ENCODE peak calls at places on chromosomes 11 and 22, in four cellular contexts. F, K, B and L are unnamed samples.

GRCh38 chr11:99925968-99926367 is 761.1 kb upstream of the ARHGAP42 start:
- DNase-seq in F (no peak), K (no peak), B (no peak), L (no peak)

GRCh38 chr11:45860764-45861510 is 13.7 kb downstream of the CRY2 start:
- DNase-seq in F (no peak), K (no peak), B (no peak), L (no peak)

GRCh38 chr11:22432331-22433065 is 94.3 kb downstream of the SLC17A6 start:
- DNase-seq in F (peak; percentile 62), K (no peak), B (no peak), L (no peak)

GRCh38 chr11:113189909-113190667 is 124.3 kb upstream of the TTC12 start:
- DNase-seq in F (peak; percentile 82), K (no peak), B (no peak), L (no peak)

GRCh38 chr11:60831501-60832079 is 10.3 kb upstream of the CCDC86 start:
- DNase-seq in F (no peak), K (no peak), B (no peak), L (no peak)

GRCh38 chr11:44875056-44875455 is 75.6 kb downstream of the TP53I11 start:
- DNase-seq in F (no peak), K (no peak), B (no peak), L (no peak)

GRCh38 chr11:81596709-81597108 is 1137.0 kb downstream of the FAM181B start:
- DNase-seq in F (no peak), K (no peak), B (no peak), L (no peak)

GRCh38 chr22:26785942-26786341 is 128.6 kb downstream of the MIAT start:
- DNase-seq in F (no peak), K (no peak), B (no peak), L (no peak)

GRCh38 chr22:39967996-39968968 is 8.1 kb downstream of the TMA7B start:
- DNase-seq in F (no peak), K (no peak), B (no peak), L (peak; percentile 69)

GRCh38 chr22:48743601-48744282 is 1083.9 kb downstream of the BRD1 start:
- DNase-seq in F (no peak), K (no peak), B (peak; percentile 18), L (peak; percentile 54)

GRCh38 chr11:67504023-67504949 is 877 bp downstream of the PITPNM1 start:
- DNase-seq in F (no peak), K (peak; percentile 37), B (no peak), L (no peak)

GRCh38 chr11:62844154-62844553 is 4.8 kb upstream of the WDR74 start:
- DNase-seq in F (no peak), K (no peak), B (no peak), L (no peak)

GRCh38 chr11:117183724-117184349 is 5.3 kb downstream of the SIDT2 start:
- DNase-seq in F (no peak), K (no peak), B (peak; percentile 73), L (peak; percentile 47)

GRCh38 chr11:19076744-19077589 is 16.4 kb upstream of the MRGPRX2 start:
- DNase-seq in F (no peak), K (peak; percentile 68), B (peak; percentile 70), L (no peak)

GRCh38 chr11:279040-279965 is 1.1 kb downstream of the NLRP6 start:
- DNase-seq in F (no peak), K (no peak), B (no peak), L (peak; percentile 58)

GRCh38 chr11:94028436-94028835 is 7.3 kb downstream of the HEPHL1 start:
- DNase-seq in F (no peak), K (no peak), B (no peak), L (no peak)

GRCh38 chr11:61691378-61692156 is 11.4 kb downstream of the DAGLA start:
- DNase-seq in F (no peak), K (no peak), B (no peak), L (no peak)

GRCh38 chr11:12110714-12111481 is 508 bp downstream of the MICAL2 start:
- DNase-seq in F (no peak), K (peak; percentile 44), B (no peak), L (peak; percentile 76)

GRCh38 chr11:8959546-8960166 is 4.6 kb downstream of the TMEM9B start:
- DNase-seq in F (no peak), K (peak; percentile 15), B (no peak), L (no peak)

GRCh38 chr11:12137938-12138731 is 27.7 kb downstream of the MICAL2 start:
- DNase-seq in F (no peak), K (peak; percentile 12), B (no peak), L (peak; percentile 65)

GRCh38 chr22:26798433-26799065 is 141.2 kb downstream of the MIAT start:
- DNase-seq in F (no peak), K (peak; percentile 54), B (no peak), L (no peak)

GRCh38 chr11:121762820-121763219 is 310.1 kb upstream of the SORL1-AS1 start:
- DNase-seq in F (peak; percentile 58), K (no peak), B (no peak), L (no peak)

GRCh38 chr11:126591966-126592489 is 236.5 kb downstream of the ST3GAL4 start:
- DNase-seq in F (no peak), K (no peak), B (no peak), L (no peak)

GRCh38 chr22:44129614-44129976 is 51.1 kb upstream of the PARVG start:
- DNase-seq in F (peak; percentile 18), K (no peak), B (no peak), L (peak; percentile 19)

GRCh38 chr22:49657275-49657973 is 170.2 kb downstream of the BRD1 start:
- DNase-seq in F (peak; percentile 81), K (peak; percentile 68), B (peak; percentile 48), L (peak; percentile 81)

GRCh38 chr11:126310229-126310991 is 6.5 kb downstream of the DCPS start:
- DNase-seq in F (peak; percentile 84), K (peak; percentile 79), B (peak; percentile 74), L (peak; percentile 86)

GRCh38 chr22:22929381-22930221 is 42.0 kb downstream of the IGLL5 start:
- DNase-seq in F (no peak), K (no peak), B (no peak), L (no peak)

GRCh38 chr11:6734616-6735015 is 37.2 kb downstream of the OR2AG2 start:
- DNase-seq in F (no peak), K (no peak), B (no peak), L (no peak)

GRCh38 chr11:96335389-96335788 is 7.6 kb downstream of the MAML2 start:
- DNase-seq in F (no peak), K (no peak), B (no peak), L (no peak)

GRCh38 chr11:132137981-132138313 is 767.5 kb downstream of the NTM start:
- DNase-seq in F (no peak), K (no peak), B (no peak), L (no peak)

GRCh38 chr11:94623120-94623735 is 56.1 kb downstream of the PIWIL4 start:
- DNase-seq in F (no peak), K (peak; percentile 22), B (peak; percentile 35), L (no peak)

GRCh38 chr22:47837703-47838102 is 1075.3 kb downstream of the TBC1D22A start:
- DNase-seq in F (no peak), K (no peak), B (no peak), L (no peak)

GRCh38 chr11:73157141-73158010 is 15.3 kb upstream of the FCHSD2 start:
- DNase-seq in F (no peak), K (peak; percentile 35), B (no peak), L (peak; percentile 62)

DNA sequence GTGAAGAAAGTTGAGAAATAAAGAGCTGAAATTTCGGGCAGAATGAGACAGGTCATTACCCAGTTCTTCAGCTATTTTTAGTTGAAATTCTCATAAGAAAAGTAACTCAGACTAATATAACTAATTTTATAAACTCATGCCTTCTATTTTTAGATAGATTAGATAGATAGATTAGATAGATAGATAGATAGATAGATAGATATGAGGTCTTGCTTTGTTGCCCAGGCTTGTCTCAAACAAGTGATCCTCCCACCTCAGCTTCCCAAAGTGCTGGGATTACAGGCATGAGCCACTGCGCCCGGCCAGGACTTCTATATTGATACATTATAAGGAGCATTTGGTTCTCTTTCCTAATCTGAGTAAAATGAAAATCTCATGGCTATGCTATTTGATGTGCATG is 26.9 kb upstream of the OR8G1 start:
- DNase-seq in F (no peak), K (no peak), B (no peak), L (no peak)
- TF ChIP-seq POLR2AphosphoS5 in F (no peak), K (no peak), B (no peak), L (no peak)

GRCh38 chr11:1392561-1392960 is 2.8 kb downstream of the BRSK2 start:
- DNase-seq in F (no peak), K (no peak), B (no peak), L (no peak)

GRCh38 chr11:1394936-1395772 is 5.4 kb downstream of the BRSK2 start:
- DNase-seq in F (no peak), K (no peak), B (no peak), L (no peak)

GRCh38 chr11:1392111-1392510 is 2.4 kb downstream of the BRSK2 start:
- DNase-seq in F (no peak), K (no peak), B (no peak), L (no peak)

GRCh38 chr11:1391165-1392010 is 1.7 kb downstream of the BRSK2 start:
- DNase-seq in F (no peak), K (no peak), B (no peak), L (no peak)

DNA sequence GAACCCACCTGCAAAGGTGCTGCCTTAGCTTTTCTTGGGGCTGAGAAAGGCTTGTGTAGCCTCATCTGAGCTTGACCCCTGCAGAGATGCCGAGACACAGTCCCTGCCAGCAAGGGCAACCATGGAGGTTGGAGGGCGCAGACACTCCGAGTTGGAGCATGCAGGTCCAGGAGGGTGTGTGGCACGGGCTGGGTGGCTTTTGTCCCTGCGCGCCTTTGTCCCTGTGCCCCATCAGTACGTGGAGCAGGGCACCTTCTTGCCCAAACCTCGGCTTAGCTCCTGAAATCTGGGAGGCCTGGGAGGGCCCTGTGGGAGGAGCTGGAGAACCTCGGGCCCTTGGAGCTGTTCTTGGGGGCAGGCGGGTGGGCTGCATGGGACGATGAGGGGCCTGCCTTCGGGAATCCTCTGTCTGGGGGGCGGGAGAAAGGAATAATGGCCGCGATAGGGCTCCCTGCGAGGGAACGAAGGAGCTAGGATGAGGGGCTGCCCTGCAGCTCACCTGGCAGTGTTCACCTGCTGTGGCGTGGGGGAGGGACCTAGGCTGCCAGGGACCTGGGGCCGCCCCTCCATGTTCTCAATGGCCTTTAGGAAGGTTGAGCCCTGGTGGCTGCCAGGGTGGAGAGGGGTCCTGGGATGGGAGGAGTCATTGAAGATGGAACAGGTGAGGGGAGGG is 3.4 kb downstream of the BRSK2 start:
- DNase-seq in F (no peak), K (no peak), B (no peak), L (no peak)
- H3K4me1 ChIP-seq in F (peaks cover 16% of the 10 kb centered on the region), K (peaks cover 8% of the 10 kb centered on the region), B (peaks cover 22% of the 10 kb centered on the region), L (no peaks in the 10 kb centered on the region)

DNA sequence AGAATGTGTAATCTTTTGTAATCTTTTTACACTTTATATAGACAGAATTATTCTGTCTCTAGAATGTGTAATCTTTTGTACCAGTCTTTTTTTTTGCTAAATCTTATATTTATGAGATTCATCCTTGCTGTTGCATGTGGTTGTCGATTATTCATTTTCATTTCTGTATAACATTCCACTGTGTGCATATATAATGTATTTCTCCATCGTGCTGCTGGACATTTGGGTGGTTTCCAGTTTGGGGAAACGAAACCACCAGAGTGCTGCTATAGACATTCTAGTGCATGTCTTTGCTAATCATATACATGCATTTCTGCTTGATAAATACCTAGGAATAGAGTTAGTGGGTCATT is 146.5 kb downstream of the GRIK4 start:
- DNase-seq in F (no peak), K (no peak), B (no peak), L (no peak)
- TF ChIP-seq EP300 in F (no peak), K (no peak), B (no peak), L (no peak)

DNA sequence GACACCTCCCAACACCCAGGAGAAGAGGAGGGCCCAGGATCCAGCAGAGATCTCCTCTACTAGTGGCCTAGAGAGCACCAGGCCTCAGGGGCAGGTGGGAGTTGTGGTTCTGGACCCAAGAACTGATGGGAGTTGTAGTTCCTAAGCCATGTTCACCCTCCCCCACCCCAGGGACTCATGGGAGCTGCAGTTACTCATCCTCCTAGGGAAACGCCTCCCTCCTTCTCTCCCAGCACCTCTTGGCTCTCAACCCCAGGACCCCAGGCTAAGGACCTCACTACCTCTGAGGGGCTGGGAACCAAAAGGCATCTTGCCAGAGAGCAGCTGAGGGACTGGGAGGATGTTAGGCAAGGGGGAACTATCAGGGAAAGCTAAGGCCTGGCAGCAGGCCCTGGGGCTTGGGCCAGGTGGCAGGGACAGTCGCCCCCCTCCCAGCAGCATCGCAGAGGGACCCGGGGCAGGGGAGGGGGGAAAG is 28.8 kb downstream of the SLC22A12 start:
- DNase-seq in F (no peak), K (peak; percentile 23), B (no peak), L (peak; percentile 86)
- TF ChIP-seq POLR2AphosphoS5 in F (no peak), K (no peak), B (no peak), L (no peak)